ENCODE peak calls at places on chromosome 10, in ten cellular contexts. J is lung, H is AG10803, G is esophagus squamous epithelium, I is HL-60, K is heart left ventricle, N is neural progenitor cell, B is BJ, V is tibial artery, R is kidney. O is an unnamed sample.

GRCh38 chr10:122140477-122140902 is 130.6 kb upstream of the BTBD16 start:
- DNase-seq in B (no peak), H (peak), G (no peak), V (peak), J (no peak), N (no peak), R (peak), K (peak), I (no peak), O (no peak)

GRCh38 chr10:88954458-88955083 is 2.0 kb upstream of the ACTA2 start:
- DNase-seq in R (no peak), V (no peak), H (no peak), K (no peak), J (no peak), N (no peak), B (no peak), G (no peak), I (no peak), O (no peak)

GRCh38 chr10:119502214-119502613 is 40.3 kb downstream of the RGS10 start:
- DNase-seq in J (no peak), K (no peak), H (no peak), B (no peak), R (peak), G (no peak), N (no peak), I (no peak), V (no peak), O (no peak)

GRCh38 chr10:61882621-61883375 is 18.7 kb upstream of the ARID5B start:
- DNase-seq in H (peak), J (no peak), B (no peak), R (no peak), K (no peak), G (no peak), V (no peak), I (no peak), N (no peak), O (no peak)

GRCh38 chr10:101826852-101827434 is 8.7 kb upstream of the OGA start:
- DNase-seq in I (no peak), G (no peak), N (no peak), V (no peak), K (no peak), B (no peak), J (no peak), H (no peak), R (no peak), O (no peak)

GRCh38 chr10:128481152-128481551 is 354.9 kb upstream of the MKI67 start:
- DNase-seq in J (no peak), I (no peak), N (no peak), H (no peak), K (no peak), R (peak), V (no peak), G (no peak), B (no peak), O (no peak)

GRCh38 chr10:35135861-35136260 is 9.2 kb downstream of the CREM start:
- DNase-seq in H (peak), B (no peak), G (no peak), I (no peak), K (no peak), J (no peak), V (no peak), N (no peak), R (no peak), O (no peak)

GRCh38 chr10:109633846-109634245 is 289.5 kb downstream of the XPNPEP1 start:
- DNase-seq in R (no peak), G (no peak), K (no peak), H (no peak), J (no peak), I (no peak), N (peak), V (no peak), B (no peak), O (no peak)

GRCh38 chr10:30701471-30702173 is 72.1 kb upstream of the LYZL2 start:
- DNase-seq in H (peak), V (no peak), B (no peak), J (no peak), K (no peak), R (no peak), I (no peak), N (no peak), G (peak), O (peak)

GRCh38 chr10:61896854-61897661 is 4.4 kb upstream of the ARID5B start:
- DNase-seq in I (peak), N (peak), V (peak), J (peak), H (peak), G (no peak), B (no peak), R (peak), K (peak), O (peak)

GRCh38 chr10:29343607-29344038 is 54.8 kb downstream of the LYZL1 start:
- DNase-seq in J (no peak), B (no peak), G (no peak), N (no peak), I (no peak), R (no peak), V (no peak), H (no peak), K (no peak), O (no peak)

GRCh38 chr10:129959544-129960492 is 4.3 kb downstream of the EBF3 start:
- DNase-seq in H (no peak), J (no peak), R (no peak), I (no peak), N (peak), K (no peak), V (no peak), B (no peak), G (no peak), O (no peak)

GRCh38 chr10:129958118-129958685 is 5.9 kb downstream of the EBF3 start:
- DNase-seq in I (no peak), V (peak), R (no peak), G (no peak), H (no peak), N (peak), B (no peak), K (no peak), J (no peak), O (no peak)

GRCh38 chr10:129956902-129957673 is 7.0 kb downstream of the EBF3 start:
- DNase-seq in B (no peak), J (no peak), G (no peak), R (no peak), I (no peak), H (no peak), K (no peak), V (no peak), N (peak), O (no peak)

GRCh38 chr10:129960493-129961273 is 3.4 kb downstream of the EBF3 start:
- DNase-seq in V (no peak), I (no peak), H (no peak), G (no peak), K (no peak), N (peak), J (no peak), B (no peak), R (no peak), O (no peak)

GRCh38 chr10:129958686-129959543 is 5.2 kb downstream of the EBF3 start:
- DNase-seq in G (no peak), H (no peak), B (no peak), N (peak), R (no peak), K (peak), V (no peak), J (no peak), I (no peak), O (no peak)
- H3K4me3 ChIP-seq in G (peak), H (no peak), B (no peak), N (peak), R (no peak), K (peak), V (peak), J (no peak), I (no peak), O (no peak)

GRCh38 chr10:25758511-25758910 is 175.5 kb upstream of the MYO3A start:
- DNase-seq in G (no peak), B (no peak), N (no peak), I (no peak), R (no peak), V (no peak), H (no peak), J (no peak), K (no peak), O (no peak)

GRCh38 chr10:25753776-25754175 is 180.3 kb upstream of the MYO3A start:
- DNase-seq in R (no peak), K (no peak), H (no peak), G (no peak), J (no peak), B (no peak), N (no peak), V (no peak), I (peak), O (no peak)

GRCh38 chr10:25756784-25757183 is 177.2 kb upstream of the MYO3A start:
- DNase-seq in R (no peak), K (no peak), G (no peak), V (no peak), B (no peak), J (no peak), H (no peak), I (no peak), N (no peak), O (no peak)

GRCh38 chr10:25761937-25762336 is 172.1 kb upstream of the MYO3A start:
- DNase-seq in J (no peak), H (no peak), N (no peak), G (no peak), V (no peak), R (no peak), K (no peak), I (no peak), B (no peak), O (no peak)

GRCh38 chr10:25758041-25758457 is 176.0 kb upstream of the MYO3A start:
- DNase-seq in K (no peak), H (no peak), N (peak), R (no peak), B (no peak), V (no peak), G (no peak), J (no peak), I (no peak), O (peak)
- TF ChIP-seq CTCF in K (peak), H (no peak), N (peak), R (peak), B (no peak), V (peak), G (peak), J (peak), I (no peak), O (peak)

GRCh38 chr10:22345301-22346086 is at the start of gene SPAG6:
- DNase-seq in N (peak), I (no peak), B (no peak), G (no peak), V (no peak), H (no peak), K (peak), J (peak), R (peak), O (no peak)
- H3K4me3 ChIP-seq in N (peak), I (peak), B (no peak), G (no peak), V (peak), H (no peak), K (peak), J (peak), R (no peak), O (no peak)

GRCh38 chr10:96022739-96023138 is 20.6 kb upstream of the CCNJ start:
- DNase-seq in V (no peak), N (no peak), B (no peak), G (no peak), R (no peak), J (no peak), H (no peak), I (no peak), K (no peak), O (no peak)

GRCh38 chr10:96021332-96021731 is 22.1 kb upstream of the CCNJ start:
- DNase-seq in I (no peak), B (no peak), G (no peak), H (no peak), N (no peak), R (no peak), K (no peak), V (no peak), J (no peak), O (no peak)

GRCh38 chr10:96023168-96023567 is 20.2 kb upstream of the CCNJ start:
- DNase-seq in N (no peak), I (no peak), R (no peak), G (no peak), B (no peak), H (no peak), K (no peak), V (no peak), J (no peak), O (no peak)

GRCh38 chr10:96014473-96015102 is 28.8 kb upstream of the CCNJ start:
- DNase-seq in H (no peak), V (no peak), N (no peak), K (no peak), I (no peak), J (no peak), G (no peak), R (no peak), B (no peak), O (no peak)

DNA sequence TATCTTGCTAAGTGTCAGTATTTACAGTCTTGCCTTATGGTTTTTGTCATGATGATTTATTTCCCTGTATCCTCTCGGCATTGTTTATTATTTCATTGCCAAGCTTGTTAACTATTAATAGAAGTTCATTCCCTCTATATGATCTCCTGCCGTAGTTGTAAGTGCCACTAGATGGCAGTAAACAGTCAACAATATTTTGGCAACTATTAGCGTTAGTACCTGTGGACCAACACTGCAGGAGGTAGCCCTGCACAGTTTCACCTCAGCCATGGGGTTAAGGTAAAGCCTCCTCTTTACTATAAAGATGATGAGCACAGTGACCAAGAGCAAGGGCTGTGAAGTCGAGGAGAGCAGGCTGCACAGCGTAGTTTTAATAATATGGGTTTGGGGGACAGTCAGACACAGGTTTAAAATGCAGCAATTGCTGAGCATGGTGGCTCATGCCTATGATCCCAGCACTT is 26.1 kb upstream of the CCNJ start:
- DNase-seq in G (no peak), N (peak), I (peak), B (peak), V (no peak), J (no peak), R (no peak), H (peak), K (no peak), O (peak)
- TF ChIP-seq CTCF in G (peak), N (peak), I (peak), B (peak), V (peak), J (peak), R (peak), H (peak), K (peak), O (peak)

DNA sequence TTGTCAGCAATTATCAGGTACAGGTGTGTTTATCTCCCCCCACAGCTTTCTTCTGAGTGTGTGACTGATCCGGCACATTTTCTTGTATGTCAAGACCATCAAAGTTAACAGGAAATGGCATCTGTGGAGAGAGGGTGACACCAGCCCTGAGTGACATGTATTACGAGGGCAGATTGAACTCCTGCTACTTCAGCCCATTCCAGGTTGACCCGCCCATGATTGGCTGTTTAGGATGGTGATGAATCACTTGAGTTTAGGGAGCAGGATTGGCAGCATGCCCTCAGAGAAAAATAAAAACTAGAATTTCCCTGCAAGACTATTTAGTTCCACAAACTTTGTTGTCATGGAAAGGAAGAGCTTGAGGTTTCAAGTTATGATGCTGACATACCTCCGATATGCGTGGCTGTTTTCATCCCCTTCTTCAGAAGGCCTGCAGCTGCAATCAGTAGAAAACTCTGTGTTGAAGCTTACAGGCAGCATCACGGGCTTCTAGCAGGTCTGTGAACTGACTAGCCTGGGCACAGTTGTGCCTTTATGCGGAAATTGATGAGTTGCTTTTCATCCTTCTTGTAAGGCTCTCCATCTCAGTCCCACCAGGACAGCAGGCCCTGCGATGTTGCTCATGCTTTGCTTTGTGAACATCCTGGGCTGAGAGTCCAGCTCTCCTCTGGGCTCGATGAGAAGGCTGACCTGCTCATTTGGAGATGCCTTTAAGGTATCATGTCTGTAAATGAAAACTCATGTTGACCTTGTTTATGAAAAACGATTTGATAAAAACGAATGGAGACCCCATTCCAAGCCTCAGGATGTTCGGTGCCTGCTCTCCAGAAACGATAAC is 8.0 kb upstream of the CELF2 start:
- DNase-seq in H (peak), V (no peak), G (no peak), K (no peak), J (no peak), I (no peak), R (no peak), B (peak), N (no peak), O (no peak)
- H3K4me3 ChIP-seq in H (no peak), V (no peak), G (no peak), K (no peak), J (no peak), I (no peak), R (no peak), B (no peak), N (no peak), O (no peak)

GRCh38 chr10:112375721-112376577 is 2.0 kb downstream of the ACSL5 start:
- DNase-seq in V (peak), G (no peak), N (no peak), I (peak), J (peak), R (peak), B (no peak), K (peak), H (peak), O (peak)

GRCh38 chr10:112370424-112370819 is 3.5 kb upstream of the ACSL5 start:
- DNase-seq in V (no peak), J (no peak), B (no peak), G (no peak), N (no peak), R (no peak), H (no peak), I (no peak), K (no peak), O (no peak)

GRCh38 chr10:112376578-112376855 is 2.6 kb downstream of the ACSL5 start:
- DNase-seq in I (no peak), H (no peak), G (no peak), K (no peak), N (no peak), J (no peak), R (no peak), B (no peak), V (no peak), O (no peak)

GRCh38 chr10:112373912-112374338 is at the start of gene ACSL5:
- DNase-seq in N (no peak), I (no peak), V (no peak), H (no peak), R (no peak), G (no peak), J (no peak), B (no peak), K (no peak), O (no peak)

GRCh38 chr10:112374724-112375541 is 1.0 kb downstream of the ACSL5 start:
- DNase-seq in H (no peak), J (no peak), N (no peak), B (no peak), R (no peak), I (no peak), K (no peak), V (no peak), G (no peak), O (no peak)
- TF ChIP-seq CTCF in H (no peak), J (no peak), N (no peak), B (no peak), R (no peak), I (no peak), K (no peak), V (no peak), G (no peak), O (no peak)

GRCh38 chr10:53990799-53991238 is 810.2 kb downstream of the PCDH15 start:
- DNase-seq in G (no peak), B (no peak), J (no peak), V (no peak), K (no peak), H (no peak), I (no peak), R (peak), N (no peak), O (no peak)
- H3K4me3 ChIP-seq in G (no peak), B (no peak), J (no peak), V (no peak), K (no peak), H (no peak), I (no peak), R (no peak), N (no peak), O (no peak)

GRCh38 chr10:86110156-86110786 is 256.3 kb downstream of the GRID1 start:
- DNase-seq in N (peak), K (no peak), G (no peak), B (no peak), I (no peak), J (no peak), R (no peak), V (no peak), H (no peak), O (no peak)
- TF ChIP-seq CTCF in N (peak), K (no peak), G (no peak), B (peak), I (peak), J (no peak), R (no peak), V (no peak), H (peak), O (peak)

O was measured in GM12864.